ENCODE peak calls at places on chromosomes 6 and 20, in five cellular contexts. B, V, Z, P and T are unnamed samples.

GRCh38 chr6:40990301-40990700 is 48.7 kb downstream of the UNC5CL start:
- DNase-seq in B (no peak), Z (no peak), V (no peak), P (no peak), T (no peak)

GRCh38 chr6:62009445-62009844 is 276.6 kb downstream of the KHDRBS2 start:
- DNase-seq in Z (no peak), P (no peak), V (no peak), B (no peak), T (no peak)

GRCh38 chr6:64505312-64505711 is 869.7 kb downstream of the PHF3 start:
- DNase-seq in P (peak; percentile 8), B (no peak), Z (no peak), V (no peak), T (no peak)

GRCh38 chr6:30954631-30955366 is 14.0 kb downstream of the MUCL3 start:
- DNase-seq in V (no peak), P (no peak), Z (no peak), B (no peak), T (no peak)

GRCh38 chr20:2305479-2305878 is 9.7 kb downstream of the TGM3 start:
- DNase-seq in B (no peak), V (no peak), P (no peak), Z (no peak), T (no peak)

GRCh38 chr20:44358776-44359175 is 3.3 kb downstream of the HNF4A start:
- DNase-seq in B (no peak), Z (no peak), V (no peak), P (no peak), T (no peak)

GRCh38 chr6:143592335-143592734 is 80.8 kb upstream of the FUCA2 start:
- DNase-seq in Z (no peak), P (peak; percentile 18), V (peak; percentile 14), B (no peak), T (no peak)

GRCh38 chr6:41416165-41416837 is 80.9 kb downstream of the NCR2 start:
- DNase-seq in P (no peak), V (no peak), B (no peak), Z (no peak), T (no peak)

GRCh38 chr20:50191065-50191565 is 485 bp downstream of the CEBPB start:
- DNase-seq in B (no peak), V (peak; percentile 54), P (no peak), Z (peak; percentile 40), T (peak; percentile 34)

GRCh38 chr6:17381429-17382147 is 11.8 kb upstream of the CAP2 start:
- DNase-seq in V (no peak), B (peak; percentile 83), P (peak; percentile 84), Z (no peak), T (peak; percentile 73)

GRCh38 chr6:29489286-29489685 is 1.5 kb upstream of the MAS1L start:
- DNase-seq in B (no peak), P (no peak), Z (no peak), V (no peak), T (no peak)

GRCh38 chr20:38940644-38941043 is 14.4 kb downstream of the FAM83D start:
- DNase-seq in P (no peak), Z (no peak), B (no peak), V (no peak), T (no peak)

GRCh38 chr20:38939686-38940085 is 13.5 kb downstream of the FAM83D start:
- DNase-seq in Z (no peak), P (no peak), B (no peak), V (no peak), T (no peak)

GRCh38 chr20:38937000-38937399 is 10.8 kb downstream of the FAM83D start:
- DNase-seq in B (no peak), P (no peak), V (no peak), Z (no peak), T (no peak)

GRCh38 chr20:38937978-38938473 is 11.8 kb downstream of the FAM83D start:
- DNase-seq in B (no peak), Z (no peak), P (no peak), V (no peak), T (no peak)

GRCh38 chr20:38941726-38942389 is 15.6 kb downstream of the FAM83D start:
- DNase-seq in Z (no peak), V (no peak), B (no peak), P (no peak), T (no peak)
- TF ChIP-seq CTCF in Z (no peak), V (no peak), B (no peak), P (no peak), T (peak; percentile 28)

DNA sequence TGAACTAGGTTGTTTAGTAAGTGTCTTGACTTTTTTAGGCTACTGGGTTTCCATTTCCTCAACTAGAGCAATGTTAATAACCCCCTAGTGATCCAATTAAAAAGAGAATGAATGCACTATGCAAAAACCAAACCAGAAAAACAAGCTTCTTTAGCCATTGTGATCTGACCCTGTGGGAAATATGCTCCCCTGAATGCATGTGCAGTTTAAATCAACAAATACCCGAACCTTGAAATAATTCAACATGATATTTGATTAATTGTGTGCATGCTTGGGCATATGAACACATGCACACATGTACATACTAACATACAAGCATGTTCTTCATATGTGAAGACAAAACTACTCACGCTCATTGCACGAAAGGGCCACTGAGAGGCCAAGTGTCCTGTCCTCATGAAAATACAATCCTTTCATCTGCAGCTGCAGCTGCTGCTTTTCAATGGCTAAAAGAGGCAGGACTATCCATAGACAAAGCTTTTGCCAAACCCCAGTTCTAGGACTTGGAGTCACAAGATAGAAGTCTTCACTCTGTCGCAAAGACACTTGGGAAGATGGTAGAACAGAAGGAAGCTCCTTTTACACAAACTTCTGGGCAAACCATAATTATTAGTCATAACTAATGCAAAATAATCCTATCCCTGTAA is 207.1 kb upstream of the POU3F2 start:
- DNase-seq in B (no peak), V (no peak), P (no peak), Z (no peak), T (no peak)
- H3K27ac ChIP-seq in B (no peak overlapping the region), V (no peak overlapping the region), P (no peak overlapping the region), Z (no peak overlapping the region), T (no peak overlapping the region)

GRCh38 chr6:24838081-24838480 is 39.4 kb upstream of the ARMH2 start:
- DNase-seq in V (no peak), B (no peak), P (no peak), Z (no peak), T (no peak)
- TF ChIP-seq CTCF in V (no peak), B (no peak), P (no peak), Z (no peak), T (no peak)

GRCh38 chr20:46650575-46651090 is 626 bp downstream of the SLC13A3 start:
- DNase-seq in B (no peak), Z (no peak), P (no peak), V (no peak), T (no peak)
- H3K27ac ChIP-seq in B (no peak overlapping the region), Z (peak overlapping the region; percentile 37), P (no peak overlapping the region), V (no peak overlapping the region), T (no peak overlapping the region)

GRCh38 chr6:35023601-35024000 is 117.5 kb downstream of the TCP11 start:
- DNase-seq in Z (no peak), V (no peak), P (no peak), B (no peak), T (no peak)

GRCh38 chr6:35024601-35025054 is 116.5 kb downstream of the TCP11 start:
- DNase-seq in Z (no peak), P (peak; percentile 70), V (peak; percentile 80), B (peak; percentile 45), T (peak; percentile 40)

GRCh38 chr6:35027807-35028206 is 113.3 kb downstream of the TCP11 start:
- DNase-seq in B (no peak), V (no peak), P (no peak), Z (no peak), T (no peak)

GRCh38 chr6:35026434-35027222 is 114.5 kb downstream of the TCP11 start:
- DNase-seq in V (peak; percentile 66), P (no peak), B (no peak), Z (no peak), T (no peak)

DNA sequence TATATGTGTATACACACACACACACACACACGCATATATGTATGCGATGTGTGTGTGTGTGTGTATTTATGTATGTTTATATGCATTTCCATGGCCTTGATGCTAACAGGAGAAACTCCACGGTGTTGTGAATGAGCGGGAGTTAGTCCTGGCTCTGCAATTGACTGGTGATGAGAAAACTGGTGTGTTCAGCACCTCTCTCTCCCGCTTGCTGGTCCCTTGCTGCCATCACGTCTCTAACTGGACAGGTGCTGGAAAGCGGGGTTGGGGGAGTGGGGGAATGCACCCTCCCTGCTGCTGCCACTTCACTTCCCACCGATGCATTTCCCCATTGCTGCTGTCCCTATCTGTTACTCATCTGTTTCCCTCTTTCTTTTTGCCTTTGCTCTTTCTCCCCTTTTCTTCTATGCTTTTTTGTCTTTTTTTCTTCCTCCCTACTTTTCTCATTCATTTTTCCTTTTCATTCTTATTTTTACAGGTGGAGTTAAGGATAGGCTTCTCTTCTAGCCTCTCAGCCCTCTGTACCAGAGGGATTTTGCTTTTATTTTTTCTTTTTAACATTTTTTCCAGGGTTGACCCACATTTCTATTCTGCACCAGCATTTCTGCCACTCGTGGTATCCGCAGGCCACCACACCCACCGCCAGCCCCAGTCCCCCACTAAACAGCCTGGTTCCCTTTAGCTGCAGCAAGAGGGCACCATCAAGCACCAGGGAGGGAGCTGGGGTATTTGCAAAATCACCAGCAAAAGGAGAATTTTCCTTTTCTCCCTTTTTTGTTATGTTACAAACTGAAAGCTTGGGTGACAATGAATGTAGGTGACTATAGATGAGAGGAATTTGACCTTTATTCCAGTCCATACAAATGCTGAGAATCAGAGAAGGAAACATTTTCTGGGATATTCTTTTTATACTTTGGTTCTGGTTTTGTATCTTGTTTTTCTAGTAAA is 115.6 kb downstream of the TCP11 start:
- DNase-seq in V (no peak), P (no peak), B (no peak), Z (no peak), T (no peak)
- TF ChIP-seq CTCF in V (no peak), P (no peak), B (no peak), Z (no peak), T (peak; percentile 50)

DNA sequence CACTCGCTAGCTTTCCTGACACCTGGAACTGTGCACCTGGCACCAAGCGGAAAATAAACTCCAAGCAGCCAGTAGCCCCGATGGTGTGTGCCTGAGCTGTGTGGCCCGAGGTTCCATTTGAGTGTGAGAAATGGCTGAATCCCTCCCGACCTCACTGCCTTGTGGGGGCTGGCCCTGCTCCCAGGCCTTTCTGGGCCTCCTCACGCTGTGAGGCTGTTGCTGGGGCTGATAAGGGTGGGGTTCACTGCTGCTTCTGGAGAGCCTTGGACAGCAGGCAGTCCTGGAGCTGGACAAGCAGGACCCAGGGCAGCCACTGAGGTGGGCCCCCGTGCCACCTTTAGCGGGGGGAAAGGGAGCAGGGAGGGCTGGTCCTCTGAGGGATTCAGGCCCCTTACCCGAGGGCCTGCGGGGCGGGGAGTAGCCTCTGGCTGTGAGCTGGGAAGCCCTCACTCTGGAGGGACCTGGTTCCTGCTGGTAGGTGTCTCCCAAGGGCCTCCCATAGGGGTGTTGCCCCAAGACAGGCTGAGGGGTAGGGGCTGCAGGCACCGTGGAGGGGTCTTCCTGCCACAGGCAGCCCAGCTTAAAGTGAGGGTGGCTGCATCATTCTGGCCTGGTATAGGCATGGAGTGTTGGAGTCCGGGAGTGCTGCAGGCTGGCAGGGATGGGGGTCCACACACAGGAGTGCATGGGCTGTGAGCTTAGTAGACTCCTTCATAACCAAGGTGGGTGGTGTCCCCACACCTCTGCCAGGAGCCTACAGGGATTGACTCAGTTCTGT is 1.7 kb downstream of the PPDPF start:
- DNase-seq in Z (no peak), V (no peak), B (no peak), P (no peak), T (no peak)
- H3K27ac ChIP-seq in Z (peak overlapping the region; percentile 93), V (peak overlapping the region; percentile 92), B (no peak overlapping the region), P (no peak overlapping the region), T (no peak overlapping the region)